ENCODE peak calls at places on chromosomes 16 and 17, in nine cellular contexts. One of them, this sample, is unnamed.

GRCh38 chr16:48176635-48177408 is 21.0 kb upstream of the ABCC12 start:
- DNase-seq in astrocyte of the cerebellum: no peak
- DNase-seq in activated CD4-positive, alpha-beta memory T cell treated with anti-CD3 and anti-CD28 coated beads, Interleukin-2, amount 10 ng/mL, durations not matched to agents 7 days and 5 days: no peak
- DNase-seq in CD8-positive, alpha-beta T cell: no peak
- DNase-seq in Caki2: no peak
- DNase-seq in GM04504: no peak
- DNase-seq in NCI-H1105 treated with DMSO at 0.1 percent for 48 hours: no peak
- DNase-seq in occipital lobe: no peak
- DNase-seq in astrocyte of the spinal cord: no peak
- DNase-seq in this sample: no peak

GRCh38 chr17:77814091-77814772 is 144.3 kb upstream of the TNRC6C start:
- DNase-seq in activated CD4-positive, alpha-beta memory T cell treated with anti-CD3 and anti-CD28 coated beads, Interleukin-2, amount 10 ng/mL, durations not matched to agents 7 days and 5 days: no peak
- DNase-seq in astrocyte of the cerebellum: no peak
- DNase-seq in CD8-positive, alpha-beta T cell: no peak
- DNase-seq in occipital lobe: no peak
- DNase-seq in Caki2: no peak
- DNase-seq in NCI-H1105 treated with DMSO at 0.1 percent for 48 hours: no peak
- DNase-seq in GM04504: no peak
- DNase-seq in astrocyte of the spinal cord: no peak
- DNase-seq in this sample: no peak

GRCh38 chr16:84699147-84699711 is 571 bp upstream of the USP10 start:
- DNase-seq in CD8-positive, alpha-beta T cell: no peak
- DNase-seq in astrocyte of the cerebellum: no peak
- DNase-seq in activated CD4-positive, alpha-beta memory T cell treated with anti-CD3 and anti-CD28 coated beads, Interleukin-2, amount 10 ng/mL, durations not matched to agents 7 days and 5 days: no peak
- DNase-seq in astrocyte of the spinal cord: no peak
- DNase-seq in GM04504: no peak
- DNase-seq in Caki2: no peak
- DNase-seq in occipital lobe: no peak
- DNase-seq in NCI-H1105 treated with DMSO at 0.1 percent for 48 hours: no peak
- DNase-seq in this sample: peak

GRCh38 chr16:89489731-89490385 is 503 bp downstream of the ANKRD11 start:
- DNase-seq in GM04504: no peak
- DNase-seq in activated CD4-positive, alpha-beta memory T cell treated with anti-CD3 and anti-CD28 coated beads, Interleukin-2, amount 10 ng/mL, durations not matched to agents 7 days and 5 days: no peak
- DNase-seq in CD8-positive, alpha-beta T cell: no peak
- DNase-seq in occipital lobe: no peak
- DNase-seq in NCI-H1105 treated with DMSO at 0.1 percent for 48 hours: no peak
- DNase-seq in Caki2: no peak
- DNase-seq in astrocyte of the cerebellum: no peak
- DNase-seq in astrocyte of the spinal cord: no peak
- DNase-seq in this sample: no peak

GRCh38 chr17:55783684-55784245 is 32.9 kb downstream of the PCTP start:
- DNase-seq in Caki2: no peak
- DNase-seq in GM04504: peak
- DNase-seq in astrocyte of the cerebellum: no peak
- DNase-seq in CD8-positive, alpha-beta T cell: no peak
- DNase-seq in occipital lobe: no peak
- DNase-seq in NCI-H1105 treated with DMSO at 0.1 percent for 48 hours: no peak
- DNase-seq in astrocyte of the spinal cord: peak
- DNase-seq in activated CD4-positive, alpha-beta memory T cell treated with anti-CD3 and anti-CD28 coated beads, Interleukin-2, amount 10 ng/mL, durations not matched to agents 7 days and 5 days: no peak
- DNase-seq in this sample: no peak

GRCh38 chr17:64339516-64340475 is 50.9 kb downstream of the PECAM1 start:
- DNase-seq in astrocyte of the cerebellum: no peak
- DNase-seq in astrocyte of the spinal cord: no peak
- DNase-seq in GM04504: no peak
- DNase-seq in occipital lobe: no peak
- DNase-seq in activated CD4-positive, alpha-beta memory T cell treated with anti-CD3 and anti-CD28 coated beads, Interleukin-2, amount 10 ng/mL, durations not matched to agents 7 days and 5 days: no peak
- DNase-seq in NCI-H1105 treated with DMSO at 0.1 percent for 48 hours: no peak
- DNase-seq in Caki2: no peak
- DNase-seq in CD8-positive, alpha-beta T cell: no peak
- DNase-seq in this sample: no peak

GRCh38 chr17:50902768-50903353 is 36.7 kb upstream of the TOB1 start:
- DNase-seq in CD8-positive, alpha-beta T cell: no peak
- DNase-seq in astrocyte of the cerebellum: no peak
- DNase-seq in Caki2: no peak
- DNase-seq in GM04504: no peak
- DNase-seq in astrocyte of the spinal cord: no peak
- DNase-seq in activated CD4-positive, alpha-beta memory T cell treated with anti-CD3 and anti-CD28 coated beads, Interleukin-2, amount 10 ng/mL, durations not matched to agents 7 days and 5 days: no peak
- DNase-seq in occipital lobe: no peak
- DNase-seq in NCI-H1105 treated with DMSO at 0.1 percent for 48 hours: no peak
- DNase-seq in this sample: no peak

GRCh38 chr16:84362410-84362809 is 5.9 kb upstream of the ATP2C2 start:
- DNase-seq in GM04504: no peak
- DNase-seq in activated CD4-positive, alpha-beta memory T cell treated with anti-CD3 and anti-CD28 coated beads, Interleukin-2, amount 10 ng/mL, durations not matched to agents 7 days and 5 days: no peak
- DNase-seq in CD8-positive, alpha-beta T cell: no peak
- DNase-seq in occipital lobe: peak
- DNase-seq in astrocyte of the cerebellum: no peak
- DNase-seq in NCI-H1105 treated with DMSO at 0.1 percent for 48 hours: peak
- DNase-seq in Caki2: no peak
- DNase-seq in astrocyte of the spinal cord: no peak
- DNase-seq in this sample: no peak

GRCh38 chr17:57135748-57136342 is 50.8 kb downstream of the AKAP1 start:
- DNase-seq in GM04504: no peak
- DNase-seq in occipital lobe: peak
- DNase-seq in astrocyte of the spinal cord: no peak
- DNase-seq in NCI-H1105 treated with DMSO at 0.1 percent for 48 hours: peak
- DNase-seq in Caki2: no peak
- DNase-seq in activated CD4-positive, alpha-beta memory T cell treated with anti-CD3 and anti-CD28 coated beads, Interleukin-2, amount 10 ng/mL, durations not matched to agents 7 days and 5 days: no peak
- DNase-seq in CD8-positive, alpha-beta T cell: no peak
- DNase-seq in astrocyte of the cerebellum: no peak
- DNase-seq in this sample: no peak